ENCODE peak calls at places on chromosomes 16 and 17, in eight cellular contexts. B, G, O, J, F, Q, S and V are unnamed samples.

GRCh38 chr17:42129109-42129837 is 6.7 kb downstream of the HSPB9 start:
- DNase-seq in Q (no peak), B (no peak), O (no peak), S (no peak), F (no peak), G (no peak), J (no peak), V (no peak)

GRCh38 chr16:27232061-27232841 is 28.9 kb downstream of the KDM8 start:
- DNase-seq in G (no peak), J (peak; percentile 88), S (peak; percentile 90), Q (no peak), B (peak; percentile 40), F (no peak), O (no peak), V (no peak)

GRCh38 chr17:9839433-9839832 is 13.7 kb downstream of the GLP2R start:
- DNase-seq in B (peak; percentile 39), G (no peak), F (no peak), O (no peak), Q (peak; percentile 55), J (no peak), S (no peak), V (no peak)

GRCh38 chr16:70689970-70690905 is 4.4 kb upstream of the MTSS2 start:
- DNase-seq in S (no peak), G (no peak), B (no peak), O (no peak), Q (no peak), F (no peak), J (no peak), V (no peak)

GRCh38 chr16:85919271-85920267 is 20.6 kb downstream of the IRF8 start:
- DNase-seq in Q (no peak), J (no peak), S (no peak), G (no peak), O (no peak), B (no peak), F (no peak), V (no peak)

GRCh38 chr17:57535652-57536018 is 209.5 kb downstream of the CCDC182 start:
- DNase-seq in J (no peak), Q (no peak), B (no peak), O (no peak), G (no peak), F (no peak), S (no peak), V (no peak)

GRCh38 chr16:69890114-69890890 is 60.8 kb upstream of the CLEC18A start:
- DNase-seq in G (peak; percentile 23), B (peak; percentile 77), F (no peak), S (no peak), Q (no peak), J (no peak), O (no peak), V (peak; percentile 41)

GRCh38 chr16:12337776-12338655 is 361.5 kb downstream of the SNX29 start:
- DNase-seq in O (no peak), F (no peak), J (no peak), S (no peak), B (no peak), G (no peak), Q (no peak), V (no peak)

GRCh38 chr17:66533572-66533971 is 231.2 kb downstream of the PRKCA start:
- DNase-seq in G (peak; percentile 15), F (peak; percentile 43), O (no peak), J (no peak), Q (no peak), B (peak; percentile 76), S (no peak), V (peak; percentile 79)

DNA sequence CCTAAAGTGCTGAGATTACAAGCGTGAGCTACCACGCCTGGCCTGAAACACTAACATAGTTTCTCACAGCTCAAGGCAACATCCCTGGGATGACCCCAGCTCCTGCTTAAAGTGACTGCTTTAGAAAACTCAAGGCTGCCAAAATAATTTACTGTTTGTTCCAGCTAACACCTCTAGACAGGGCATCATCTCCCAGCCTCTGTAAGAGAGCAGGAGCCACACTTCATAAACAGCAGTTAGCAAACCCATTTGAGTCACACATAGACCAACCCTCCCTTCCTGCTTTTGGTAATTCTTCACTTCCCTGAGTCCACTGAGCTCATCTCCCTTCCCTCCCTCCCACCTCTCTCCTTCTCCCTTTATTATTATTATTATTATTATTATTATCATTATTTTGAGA is 201.3 kb downstream of the XYLT1 start:
- DNase-seq in B (no peak), G (no peak), O (no peak), Q (no peak), S (no peak), F (no peak), J (no peak), V (peak; percentile 18)
- H3K4me3 ChIP-seq in B (no peak overlapping the region), G (no peak overlapping the region), O (no peak overlapping the region), Q (no peak overlapping the region), S (no peak overlapping the region), F (no peak overlapping the region), J (no peak overlapping the region), V (no peak overlapping the region)

GRCh38 chr16:74637742-74638453 is 28.8 kb downstream of the RFWD3 start:
- DNase-seq in F (no peak), B (no peak), Q (no peak), O (no peak), S (no peak), J (no peak), G (no peak), V (no peak)

GRCh38 chr16:74635303-74635702 is 28.4 kb upstream of the GLG1 start:
- DNase-seq in J (no peak), O (no peak), Q (no peak), F (no peak), S (no peak), B (no peak), G (no peak), V (no peak)

DNA sequence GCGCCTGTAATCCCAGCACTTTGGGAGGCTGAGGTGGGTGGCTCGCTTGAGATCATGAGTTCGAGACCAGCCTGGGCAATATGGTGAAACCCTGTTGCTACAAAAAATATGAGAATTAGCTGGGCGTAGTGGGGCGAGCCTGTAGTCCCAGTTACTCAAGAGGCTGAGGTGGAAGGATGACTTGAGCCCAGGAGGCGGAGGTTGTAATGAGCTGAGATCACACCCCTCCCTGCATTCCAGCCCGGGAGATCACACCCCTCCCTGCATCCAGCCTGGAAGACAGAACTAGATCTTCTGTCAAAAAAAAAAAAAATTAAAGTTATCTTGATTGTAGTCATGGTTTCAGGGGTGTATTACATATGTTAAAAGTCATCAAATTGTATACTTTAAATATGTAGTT is 26.8 kb upstream of the GLG1 start:
- DNase-seq in Q (no peak), J (no peak), B (no peak), O (no peak), F (no peak), S (no peak), G (no peak), V (no peak)
- H3K4me3 ChIP-seq in Q (no peak overlapping the region), J (no peak overlapping the region), B (no peak overlapping the region), O (no peak overlapping the region), F (no peak overlapping the region), S (no peak overlapping the region), G (no peak overlapping the region), V (no peak overlapping the region)

GRCh38 chr17:78214016-78214705 is at the start of gene BIRC5:
- DNase-seq in S (peak; percentile 97), Q (peak; percentile 59), O (peak; percentile 93), B (peak; percentile 89), F (peak; percentile 23), G (peak; percentile 82), J (peak; percentile 93), V (peak; percentile 36)

GRCh38 chr17:78210111-78210510 is 3.9 kb upstream of the BIRC5 start:
- DNase-seq in O (no peak), B (no peak), G (no peak), J (no peak), F (no peak), Q (no peak), S (no peak), V (no peak)

GRCh38 chr17:78219396-78220150 is 5.5 kb downstream of the BIRC5 start:
- DNase-seq in O (no peak), S (no peak), G (no peak), B (no peak), F (no peak), Q (no peak), J (no peak), V (no peak)

GRCh38 chr17:78211032-78211431 is 3.0 kb upstream of the BIRC5 start:
- DNase-seq in O (no peak), B (no peak), Q (no peak), J (no peak), G (no peak), S (no peak), F (no peak), V (no peak)

DNA sequence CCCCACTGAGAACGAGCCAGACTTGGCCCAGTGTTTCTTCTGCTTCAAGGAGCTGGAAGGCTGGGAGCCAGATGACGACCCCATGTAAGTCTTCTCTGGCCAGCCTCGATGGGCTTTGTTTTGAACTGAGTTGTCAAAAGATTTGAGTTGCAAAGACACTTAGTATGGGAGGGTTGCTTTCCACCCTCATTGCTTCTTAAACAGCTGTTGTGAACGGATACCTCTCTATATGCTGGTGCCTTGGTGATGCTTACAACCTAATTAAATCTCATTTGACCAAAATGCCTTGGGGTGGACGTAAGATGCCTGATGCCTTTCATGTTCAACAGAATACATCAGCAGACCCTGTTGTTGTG is 631 bp downstream of the BIRC5 start:
- DNase-seq in O (peak; percentile 23), S (peak; percentile 53), J (no peak), B (no peak), Q (no peak), G (no peak), F (no peak), V (no peak)
- H3K4me3 ChIP-seq in O (no peak overlapping the region), S (peak overlapping the region; percentile 75), J (peak overlapping the region; percentile 78), B (peak overlapping the region; percentile 85), Q (peak overlapping the region; percentile 72), G (no peak overlapping the region), F (peak overlapping the region; percentile 79), V (peak overlapping the region; percentile 70)

GRCh38 chr17:61402073-61402541 is 2.5 kb downstream of the TBX2 start:
- DNase-seq in J (no peak), B (no peak), O (no peak), F (no peak), G (no peak), Q (no peak), S (no peak), V (no peak)

GRCh38 chr17:61399131-61400057 is at the start of gene TBX2:
- DNase-seq in S (no peak), O (no peak), J (peak; percentile 72), F (peak; percentile 93), B (peak; percentile 97), G (no peak), Q (peak; percentile 74), V (peak; percentile 91)

GRCh38 chr17:61400058-61400785 is 579 bp downstream of the TBX2 start:
- DNase-seq in F (no peak), B (peak; percentile 64), Q (peak; percentile 58), J (no peak), S (no peak), O (no peak), G (no peak), V (no peak)

GRCh38 chr17:61401280-61402072 is 1.8 kb downstream of the TBX2 start:
- DNase-seq in J (no peak), O (no peak), F (no peak), B (peak; percentile 34), G (no peak), S (no peak), Q (no peak), V (no peak)

DNA sequence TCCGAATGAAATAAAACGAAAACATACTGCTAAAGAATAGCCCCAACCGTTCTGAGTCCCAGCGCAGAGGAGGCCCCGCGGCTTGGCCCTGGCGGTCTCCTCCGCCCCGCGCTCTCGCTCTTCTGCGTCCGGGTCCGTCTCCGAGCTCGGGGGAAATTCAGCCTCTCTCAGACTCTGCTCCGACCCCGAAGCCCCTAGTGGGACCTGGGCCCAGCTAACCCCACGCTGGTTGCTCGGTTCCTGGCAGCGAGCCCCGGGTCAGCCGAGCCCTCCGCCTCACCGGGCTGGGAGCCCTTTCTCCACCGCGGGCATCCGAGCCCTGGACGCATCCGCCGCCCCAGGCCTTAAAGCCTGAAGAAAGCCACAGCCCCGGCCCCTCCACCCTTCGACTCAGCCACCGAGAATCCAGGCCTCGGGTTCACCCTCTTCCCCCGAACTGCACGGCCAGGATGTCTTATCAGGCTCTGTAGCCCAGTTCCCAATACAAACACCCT is 1.2 kb downstream of the TBX2 start:
- DNase-seq in B (peak; percentile 48), F (no peak), Q (no peak), O (no peak), J (no peak), G (no peak), S (no peak), V (no peak)
- H3K4me3 ChIP-seq in B (peak overlapping the region; percentile 72), F (peak overlapping the region; percentile 98), Q (peak overlapping the region; percentile 45), O (no peak overlapping the region), J (peak overlapping the region; percentile 47), G (peak overlapping the region; percentile 56), S (no peak overlapping the region), V (peak overlapping the region; percentile 75)